ENCODE peak calls at places on chromosome 18, in eight cellular contexts. H is substantia nigra, T is uterus, I is GM12878, D is mesendoderm, B is upper lobe of right lung, X is A549, G is GM23248. P is an unnamed sample.

GRCh38 chr18:57786038-57786437 is 17.1 kb downstream of the ATP8B1 start:
- DNase-seq in H (no peak), T (no peak), I (no peak), D (no peak), B (no peak), X (no peak), G (no peak), P (no peak)

GRCh38 chr18:27030403-27030802 is 154.7 kb downstream of the CHST9 start:
- DNase-seq in H (no peak), T (no peak), I (no peak), D (no peak), B (no peak), X (no peak), G (no peak), P (no peak)

GRCh38 chr18:79642626-79643025 is 37.0 kb upstream of the CTDP1 start:
- DNase-seq in H (no peak), T (no peak), I (no peak), D (no peak), B (no peak), X (no peak), G (no peak), P (no peak)

GRCh38 chr18:78934003-78934402 is 45.6 kb upstream of the SALL3 start:
- DNase-seq in H (no peak), T (no peak), I (no peak), D (no peak), B (peak), X (no peak), G (no peak), P (no peak)

GRCh38 chr18:272650-273049 is 4.8 kb upstream of the THOC1 start:
- DNase-seq in H (no peak), T (no peak), I (no peak), D (peak), B (no peak), X (no peak), G (no peak), P (no peak)

GRCh38 chr18:58499527-58499926 is 129.4 kb downstream of the ALPK2 start:
- DNase-seq in H (no peak), T (no peak), I (no peak), D (no peak), B (no peak), X (no peak), G (no peak), P (no peak)

GRCh38 chr18:24534737-24535136 is 74.3 kb downstream of the HRH4 start:
- DNase-seq in H (no peak), T (no peak), I (no peak), D (peak), B (no peak), X (no peak), G (no peak), P (no peak)

GRCh38 chr18:3885209-3885792 is 435.3 kb downstream of the TGIF1 start:
- DNase-seq in H (no peak), T (no peak), I (no peak), D (peak), B (no peak), X (peak), G (no peak), P (no peak)

GRCh38 chr18:2932247-2933181 is 80.4 kb downstream of the LPIN2 start:
- DNase-seq in H (no peak), T (peak), I (peak), D (peak), B (no peak), X (peak), G (peak), P (no peak)

GRCh38 chr18:14937271-14937670 is 189.3 kb downstream of the ANKRD30B start:
- DNase-seq in H (no peak), T (no peak), I (no peak), D (no peak), B (no peak), X (no peak), G (no peak), P (no peak)

GRCh38 chr18:33755918-33756590 is 178.0 kb downstream of the ASXL3 start:
- DNase-seq in H (no peak), T (no peak), I (no peak), D (peak), B (no peak), X (peak), G (peak), P (no peak)

GRCh38 chr18:45275367-45276113 is 339.7 kb upstream of the SLC14A2 start:
- DNase-seq in H (no peak), T (no peak), I (no peak), D (peak), B (no peak), X (no peak), G (peak), P (no peak)

GRCh38 chr18:64974378-64975125 is 776.3 kb upstream of the CDH7 start:
- DNase-seq in H (no peak), T (no peak), I (no peak), D (peak), B (no peak), X (no peak), G (no peak), P (no peak)

GRCh38 chr18:28778706-28779105 is 601.8 kb upstream of the CDH2 start:
- DNase-seq in H (no peak), T (no peak), I (no peak), D (no peak), B (no peak), X (no peak), G (no peak), P (no peak)

GRCh38 chr18:28781616-28782362 is 604.9 kb upstream of the CDH2 start:
- DNase-seq in H (no peak), T (no peak), I (no peak), D (no peak), B (no peak), X (no peak), G (no peak), P (no peak)

GRCh38 chr18:28771849-28772248 is 594.9 kb upstream of the CDH2 start:
- DNase-seq in H (no peak), T (no peak), I (no peak), D (peak), B (no peak), X (no peak), G (no peak), P (no peak)

GRCh38 chr18:28777756-28778155 is 600.8 kb upstream of the CDH2 start:
- DNase-seq in H (no peak), T (no peak), I (no peak), D (no peak), B (no peak), X (no peak), G (no peak), P (no peak)
- H3K27ac ChIP-seq in H (no peak), T (no peak), I (no peak), D (no peak), B (no peak), X (no peak), G (no peak), P (no peak)

DNA sequence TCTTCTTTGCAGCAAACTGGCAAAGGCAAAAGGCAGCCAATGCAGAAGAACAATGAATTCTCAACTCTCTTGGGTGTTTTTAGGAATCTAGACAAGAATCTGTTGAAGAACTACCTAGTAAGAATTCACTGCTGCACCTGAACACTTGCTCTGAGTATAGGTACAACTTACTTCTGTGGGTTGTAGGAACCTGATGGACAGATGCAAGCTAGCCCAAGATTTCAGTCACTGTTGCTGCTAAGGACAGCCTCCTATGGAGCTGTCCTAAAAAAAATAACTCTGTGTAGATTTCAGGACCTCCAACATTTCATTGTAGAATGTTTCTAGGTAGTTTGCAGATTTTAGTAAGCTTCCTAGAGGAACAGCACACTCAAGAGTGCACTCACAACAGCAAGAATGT is 363.5 kb downstream of the CBLN2 start:
- DNase-seq in H (no peak), T (no peak), I (no peak), D (no peak), B (no peak), X (no peak), G (no peak), P (no peak)
- H3K27ac ChIP-seq in H (no peak), T (no peak), I (no peak), D (no peak), B (no peak), X (no peak), G (no peak), P (no peak)

GRCh38 chr18:35923939-35924338 is 48.5 kb upstream of the RMP24 start:
- DNase-seq in H (no peak), T (no peak), I (no peak), D (no peak), B (no peak), X (no peak), G (no peak), P (no peak)

GRCh38 chr18:35927431-35927830 is 45.0 kb upstream of the RMP24 start:
- DNase-seq in H (no peak), T (no peak), I (no peak), D (no peak), B (no peak), X (no peak), G (no peak), P (no peak)

GRCh38 chr18:35926884-35927283 is 45.6 kb upstream of the RMP24 start:
- DNase-seq in H (no peak), T (no peak), I (no peak), D (no peak), B (no peak), X (no peak), G (no peak), P (no peak)
- H3K27ac ChIP-seq in H (no peak), T (no peak), I (no peak), D (no peak), B (no peak), X (no peak), G (no peak), P (no peak)

DNA sequence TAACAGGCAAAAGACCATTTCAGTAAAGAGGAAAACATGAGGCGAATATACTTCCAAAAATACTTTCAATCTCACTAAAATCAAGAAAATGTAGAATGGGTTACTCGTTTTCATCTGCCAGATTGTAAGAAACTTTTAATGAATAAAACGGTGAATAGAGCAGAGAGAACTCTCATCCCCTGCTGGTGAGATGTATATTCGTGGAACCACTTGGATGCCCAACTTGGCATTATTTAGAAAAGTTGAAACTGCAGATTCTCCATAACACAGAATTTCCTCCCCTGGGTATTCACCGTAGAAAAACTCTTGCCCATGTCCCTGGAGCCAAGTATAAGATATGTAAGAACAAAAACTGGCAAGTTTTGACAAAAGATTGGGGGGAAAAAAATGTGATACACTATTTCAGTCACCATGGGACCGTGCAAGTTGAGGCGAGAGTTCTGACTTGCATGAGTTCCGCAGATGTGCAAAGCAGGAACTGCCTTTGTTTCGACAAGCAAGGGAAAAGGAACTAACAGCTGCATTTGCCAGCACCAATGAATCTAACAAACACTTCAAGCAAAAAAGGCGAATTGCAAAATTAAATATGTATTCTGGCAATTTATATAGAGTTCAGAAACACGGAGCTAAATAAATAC is 14.8 kb downstream of the TIMM21 start:
- DNase-seq in H (no peak), T (no peak), I (no peak), D (no peak), B (no peak), X (no peak), G (peak), P (no peak)
- H3K27ac ChIP-seq in H (no peak), T (no peak), I (no peak), D (no peak), B (no peak), X (no peak), G (no peak), P (no peak)

GRCh38 chr18:67183398-67183797 is 333.1 kb downstream of the DSEL start:
- DNase-seq in H (no peak), T (no peak), I (no peak), D (peak), B (no peak), X (no peak), G (no peak), P (no peak)
- H3K27ac ChIP-seq in H (no peak), T (no peak), I (no peak), D (no peak), B (no peak), X (no peak), G (no peak), P (no peak)

GRCh38 chr18:77107218-77107815 is 25.3 kb downstream of the MBP start:
- DNase-seq in H (no peak), T (peak), I (no peak), D (no peak), B (no peak), X (no peak), G (no peak), P (no peak)
- H3K27ac ChIP-seq in H (no peak), T (peak), I (peak), D (no peak), B (peak), X (peak), G (peak), P (peak)

GRCh38 chr18:60654298-60654697 is 281.7 kb upstream of the MC4R start:
- DNase-seq in H (no peak), T (no peak), I (no peak), D (no peak), B (no peak), X (no peak), G (no peak), P (no peak)

GRCh38 chr18:60649816-60650215 is 277.2 kb upstream of the MC4R start:
- DNase-seq in H (no peak), T (no peak), I (no peak), D (no peak), B (no peak), X (no peak), G (no peak), P (no peak)

GRCh38 chr18:60649107-60649506 is 276.5 kb upstream of the MC4R start:
- DNase-seq in H (no peak), T (no peak), I (peak), D (no peak), B (no peak), X (no peak), G (no peak), P (no peak)
- H3K27ac ChIP-seq in H (peak), T (no peak), I (no peak), D (no peak), B (no peak), X (no peak), G (no peak), P (no peak)

GRCh38 chr18:31275722-31276463 is 42.1 kb upstream of the DSG1 start:
- DNase-seq in H (no peak), T (no peak), I (no peak), D (no peak), B (no peak), X (peak), G (no peak), P (no peak)

GRCh38 chr18:31278609-31279071 is 39.3 kb upstream of the DSG1 start:
- DNase-seq in H (no peak), T (no peak), I (no peak), D (peak), B (no peak), X (no peak), G (no peak), P (no peak)

GRCh38 chr18:31280502-31280901 is 37.5 kb upstream of the DSG1 start:
- DNase-seq in H (no peak), T (no peak), I (no peak), D (no peak), B (no peak), X (no peak), G (no peak), P (no peak)

GRCh38 chr18:31281437-31281836 is 36.5 kb upstream of the DSG1 start:
- DNase-seq in H (no peak), T (no peak), I (no peak), D (no peak), B (no peak), X (no peak), G (no peak), P (no peak)
- H3K27ac ChIP-seq in H (no peak), T (no peak), I (no peak), D (no peak), B (no peak), X (no peak), G (no peak), P (no peak)